ENCODE peak calls at places on chromosomes 13 and 19, in six cellular contexts. H is AG10803, N is progenitor cell of endocrine pancreas, Q is astrocyte of the cerebellum, Z is IMR-90, S is lung. T is an unnamed sample.

GRCh38 chr13:96089749-96090239 is at the start of gene HS6ST3:
- DNase-seq in H (peak), Z (no peak), N (peak), Q (no peak), S (no peak), T (peak)

GRCh38 chr13:74015137-74015536 is 119.1 kb downstream of the KLF12 start:
- DNase-seq in N (no peak), Z (peak), S (no peak), H (no peak), Q (no peak), T (no peak)

GRCh38 chr19:18460313-18460712 is 22.4 kb upstream of the ISYNA1 start:
- DNase-seq in Q (peak), N (no peak), Z (peak), S (no peak), H (peak), T (no peak)

GRCh38 chr19:19627716-19628498 is at the start of gene LPAR2:
- DNase-seq in S (peak), Z (no peak), Q (no peak), N (peak), H (no peak), T (peak)

GRCh38 chr13:74129500-74130144 is 4.6 kb downstream of the KLF12 start:
- DNase-seq in H (peak), Z (no peak), N (no peak), S (no peak), Q (no peak), T (no peak)

GRCh38 chr19:37654833-37655688 is at the start of gene ZFP30:
- DNase-seq in H (peak), Z (peak), S (peak), N (peak), Q (peak), T (peak)

GRCh38 chr19:35628565-35629331 is at the start of gene RBM42:
- DNase-seq in N (peak), Q (peak), H (peak), S (peak), Z (peak), T (peak)

GRCh38 chr19:18366027-18366435 is 19.9 kb upstream of the GDF15 start:
- DNase-seq in S (no peak), H (no peak), Q (no peak), Z (no peak), N (no peak), T (no peak)

GRCh38 chr19:55376381-55376933 is at the start of gene TMEM190:
- DNase-seq in Z (no peak), S (no peak), N (no peak), Q (no peak), H (no peak), T (no peak)

GRCh38 chr13:80989241-80989640 is 648.3 kb upstream of the SPRY2 start:
- DNase-seq in N (no peak), S (no peak), Z (no peak), H (no peak), Q (no peak), T (no peak)

GRCh38 chr13:33441015-33441414 is 155.5 kb upstream of the STARD13 start:
- DNase-seq in Z (peak), Q (peak), S (no peak), H (peak), N (no peak), T (peak)

GRCh38 chr13:23608704-23609413 is 38.6 kb downstream of the TNFRSF19 start:
- DNase-seq in Z (peak), H (peak), N (no peak), Q (no peak), S (peak), T (peak)

GRCh38 chr19:41697198-41697855 is 9.3 kb upstream of the CEACAM7 start:
- DNase-seq in N (no peak), S (no peak), Z (no peak), Q (no peak), H (no peak), T (no peak)

GRCh38 chr19:55526216-55527196 is 10.4 kb downstream of the SBK2 start:
- DNase-seq in Z (peak), S (peak), N (no peak), H (peak), Q (no peak), T (no peak)

GRCh38 chr13:94617389-94618000 is 15.8 kb downstream of the GPR180 start:
- DNase-seq in S (no peak), Q (no peak), N (no peak), H (peak), Z (no peak), T (peak)

GRCh38 chr13:74070065-74070464 is 64.1 kb downstream of the KLF12 start:
- DNase-seq in Q (no peak), S (no peak), H (no peak), Z (no peak), N (no peak), T (no peak)

GRCh38 chr13:22837980-22838615 is 342.7 kb upstream of the SGCG start:
- DNase-seq in N (no peak), S (no peak), H (no peak), Z (no peak), Q (no peak), T (no peak)

GRCh38 chr13:91136806-91137205 is 210.7 kb upstream of the MIR17HG start:
- DNase-seq in S (no peak), H (no peak), N (no peak), Q (no peak), Z (no peak), T (no peak)

GRCh38 chr19:41206926-41207750 is 11.9 kb upstream of the AXL start:
- DNase-seq in Q (no peak), N (no peak), H (peak), Z (no peak), S (no peak), T (no peak)

GRCh38 chr19:35352448-35353304 is 5.0 kb downstream of the FFAR1 start:
- DNase-seq in S (peak), H (peak), Q (peak), N (peak), Z (peak), T (peak)

GRCh38 chr13:99164226-99164625 is 36.4 kb upstream of the UBAC2 start:
- DNase-seq in Z (no peak), H (no peak), S (no peak), N (no peak), Q (no peak), T (no peak)
- TF ChIP-seq CTCF in Z (no peak), H (no peak), S (no peak), N (no peak), Q (no peak), T (no peak)

DNA sequence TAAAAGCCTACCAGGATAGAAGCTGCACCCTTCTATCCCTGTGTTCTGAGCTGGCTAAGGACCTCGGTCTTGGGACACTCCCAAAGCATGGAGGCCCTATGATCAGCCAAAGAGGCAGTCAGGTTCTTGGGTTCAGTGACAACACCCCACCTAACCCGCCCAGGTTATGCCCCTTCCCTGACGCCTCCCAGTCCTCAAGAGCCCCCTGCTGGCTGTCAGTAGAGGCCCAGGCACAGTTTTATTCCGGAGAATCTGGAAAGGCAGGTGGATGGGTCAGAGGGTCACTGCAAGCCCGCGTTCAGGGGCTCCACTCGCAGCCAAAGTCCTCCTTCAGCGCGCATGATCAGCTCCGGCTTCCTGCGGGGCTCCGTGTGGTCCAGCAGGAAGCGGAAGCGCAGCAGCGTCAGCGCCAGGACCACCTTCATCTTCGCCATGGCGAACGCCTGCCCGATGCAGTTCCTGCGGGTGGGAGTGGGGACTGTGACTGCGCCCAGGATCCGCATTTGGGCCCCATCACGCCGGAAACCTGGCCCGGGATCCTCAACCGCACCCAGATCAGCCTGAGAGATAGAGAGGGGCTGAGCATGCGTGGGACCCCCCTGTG is 22.3 kb downstream of the OR10H3 start:
- DNase-seq in S (no peak), Z (no peak), Q (no peak), N (no peak), H (no peak), T (no peak)
- TF ChIP-seq CTCF in S (no peak), Z (no peak), Q (no peak), N (no peak), H (no peak), T (no peak)

GRCh38 chr13:101123028-101123427 is 293.3 kb downstream of the NALCN start:
- DNase-seq in Q (no peak), Z (no peak), N (no peak), S (no peak), H (no peak), T (no peak)

DNA sequence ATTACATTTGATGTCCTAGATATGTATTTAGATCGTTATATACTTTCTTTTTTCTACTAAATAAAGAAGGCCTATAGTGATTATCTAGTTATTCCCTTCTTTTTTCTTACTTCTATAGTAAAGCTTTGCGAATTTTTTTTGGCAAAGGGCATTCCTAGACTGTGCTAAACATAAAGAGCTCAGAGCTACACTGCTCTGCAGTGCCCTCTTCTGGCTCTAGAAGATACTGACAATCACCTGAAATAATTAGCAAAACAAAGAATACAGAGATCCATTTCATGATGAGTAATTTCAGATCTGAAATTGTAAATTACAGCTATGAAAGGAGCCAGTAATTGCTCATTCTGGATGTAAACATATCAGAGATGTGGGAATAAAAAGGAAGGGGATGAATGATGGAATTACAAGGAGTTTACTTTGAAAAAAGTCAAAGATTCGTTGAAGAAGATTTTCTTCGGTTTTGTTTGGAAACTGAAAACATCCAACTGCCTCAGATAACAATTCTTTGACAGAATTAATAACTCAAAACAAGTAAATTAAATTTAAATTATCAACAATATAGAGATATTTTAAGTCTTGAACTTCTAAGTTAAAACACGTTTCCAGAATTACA is 288.5 kb downstream of the NALCN start:
- DNase-seq in S (no peak), Z (peak), N (no peak), H (peak), Q (peak), T (peak)
- TF ChIP-seq CTCF in S (peak), Z (peak), N (peak), H (peak), Q (peak), T (peak)

DNA sequence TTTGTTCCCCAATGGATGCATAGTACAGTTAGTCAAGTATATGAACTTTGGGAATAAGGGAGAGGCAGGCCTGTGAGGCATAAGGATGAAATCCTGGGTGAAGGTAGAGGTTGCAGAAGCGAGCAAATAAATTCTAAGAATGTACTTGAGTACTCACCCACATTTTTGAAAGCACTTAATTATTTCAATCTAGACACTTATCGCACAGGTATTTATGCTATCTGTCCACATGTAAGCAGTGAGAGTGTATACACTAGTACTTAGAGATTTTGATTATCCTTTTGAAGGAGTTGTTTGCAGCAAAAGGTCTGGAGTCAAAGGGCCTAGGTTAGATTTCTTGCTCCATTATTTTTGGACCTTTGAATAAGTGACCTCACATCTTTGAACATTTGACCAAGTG is 77.7 kb downstream of the LMO7 start:
- DNase-seq in S (no peak), Z (no peak), Q (no peak), N (no peak), H (no peak), T (no peak)
- TF ChIP-seq CTCF in S (no peak), Z (no peak), Q (no peak), N (no peak), H (no peak), T (no peak)

DNA sequence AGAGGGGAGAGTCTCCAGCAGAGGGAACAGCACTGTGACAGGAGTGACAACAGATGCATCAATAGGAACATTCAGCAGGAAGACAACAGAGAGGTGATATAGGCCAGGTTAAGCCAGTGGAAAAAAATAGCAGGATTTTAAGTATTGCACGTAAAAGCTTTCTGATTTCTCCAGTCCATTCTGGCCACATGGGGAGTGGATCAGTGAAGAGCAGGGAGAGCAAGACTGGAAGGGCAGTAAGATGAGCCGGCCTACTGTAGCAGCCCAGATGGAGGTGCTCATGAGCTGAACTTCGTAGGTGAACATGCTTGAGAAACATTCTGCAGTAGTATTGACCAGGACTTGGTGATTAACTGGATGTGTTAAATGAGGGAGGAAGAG is 1.7 kb downstream of the UTP14C start:
- DNase-seq in Q (no peak), Z (no peak), H (no peak), N (no peak), S (no peak), T (no peak)
- TF ChIP-seq CTCF in Q (no peak), Z (no peak), H (no peak), N (no peak), S (no peak), T (no peak)

GRCh38 chr13:84132491-84132890 is 250.2 kb upstream of the SLITRK1 start:
- DNase-seq in H (no peak), S (no peak), Q (no peak), Z (no peak), N (no peak), T (no peak)

GRCh38 chr13:84127597-84128128 is 245.4 kb upstream of the SLITRK1 start:
- DNase-seq in Z (no peak), S (no peak), Q (no peak), H (no peak), N (no peak), T (no peak)

GRCh38 chr13:84126671-84127171 is 244.4 kb upstream of the SLITRK1 start:
- DNase-seq in S (no peak), N (no peak), Z (no peak), Q (no peak), H (no peak), T (no peak)

GRCh38 chr13:84131249-84131648 is 249.0 kb upstream of the SLITRK1 start:
- DNase-seq in Z (no peak), H (no peak), S (no peak), Q (no peak), N (no peak), T (no peak)

GRCh38 chr13:84130739-84131138 is 248.5 kb upstream of the SLITRK1 start:
- DNase-seq in H (no peak), Z (no peak), N (no peak), Q (no peak), S (no peak), T (no peak)
- TF ChIP-seq CTCF in H (no peak), Z (no peak), N (no peak), Q (no peak), S (no peak), T (no peak)